ENCODE peak calls at places on chromosomes 2 and 18, in nine cellular contexts. N, Q, Z, D, J, C, B, V and L are unnamed samples.

GRCh38 chr18:80034852-80035406 is 695 bp downstream of the RBFA start:
- DNase-seq in C (peak), D (no peak), N (no peak), V (no peak), Z (no peak), Q (peak), B (no peak), J (no peak), L (no peak)

GRCh38 chr2:58155160-58155778 is 85.9 kb downstream of the FANCL start:
- DNase-seq in N (no peak), Q (no peak), V (no peak), C (no peak), J (peak), Z (peak), D (no peak), B (no peak), L (no peak)

GRCh38 chr18:6269933-6270332 is 144.8 kb downstream of the L3MBTL4 start:
- DNase-seq in C (no peak), J (no peak), N (peak), V (no peak), D (no peak), Q (no peak), Z (no peak), B (no peak), L (no peak)

GRCh38 chr2:142300517-142300916 is 169.7 kb upstream of the LRP1B start:
- DNase-seq in Q (no peak), C (no peak), B (no peak), D (no peak), N (no peak), Z (no peak), V (no peak), J (no peak), L (no peak)

GRCh38 chr2:168559187-168559586 is 103.1 kb downstream of the CERS6 start:
- DNase-seq in D (peak), N (no peak), V (no peak), Q (peak), C (peak), Z (no peak), J (peak), B (no peak), L (no peak)

GRCh38 chr2:105450495-105450894 is 51.6 kb upstream of the FHL2 start:
- DNase-seq in J (no peak), C (no peak), B (no peak), Z (no peak), Q (no peak), V (no peak), D (no peak), N (no peak), L (no peak)

GRCh38 chr2:105895995-105896764 is 151.5 kb downstream of the NCK2 start:
- DNase-seq in Q (no peak), C (no peak), N (no peak), V (no peak), B (peak), J (no peak), Z (no peak), D (no peak), L (no peak)

GRCh38 chr2:101770672-101771071 is 73.2 kb downstream of the MAP4K4 start:
- DNase-seq in V (no peak), Z (peak), D (peak), J (no peak), N (no peak), Q (peak), B (no peak), C (peak), L (no peak)

GRCh38 chr2:176445831-176446433 is 176.7 kb downstream of the MTX2 start:
- DNase-seq in V (no peak), N (no peak), C (peak), Z (no peak), D (no peak), B (no peak), Q (no peak), J (no peak), L (no peak)

GRCh38 chr18:59008302-59008974 is 131.2 kb upstream of the SEC11C start:
- DNase-seq in B (no peak), J (no peak), C (peak), N (no peak), V (no peak), Q (peak), Z (no peak), D (peak), L (no peak)

GRCh38 chr2:115105966-115106365 is 663.5 kb downstream of the DPP10 start:
- DNase-seq in Q (no peak), N (no peak), C (no peak), J (no peak), D (no peak), B (no peak), V (no peak), Z (no peak), L (no peak)

GRCh38 chr18:22813648-22814328 is 119.3 kb upstream of the RBBP8 start:
- DNase-seq in J (no peak), B (no peak), Q (peak), C (peak), N (no peak), Z (peak), V (no peak), D (no peak), L (no peak)

GRCh38 chr2:1318366-1319009 is 94.8 kb upstream of the TPO start:
- DNase-seq in B (no peak), Q (no peak), C (no peak), Z (no peak), J (no peak), V (no peak), D (no peak), N (no peak), L (no peak)